ENCODE peak calls at places on chromosome 18, in seven cellular contexts. M, Z, Q, R, W, N and X are unnamed samples.

GRCh38 chr18:37282386-37283037 is 283.1 kb downstream of the CELF4 start:
- DNase-seq in M (no peak), Z (no peak), Q (no peak), R (no peak), W (no peak), N (no peak), X (no peak)

GRCh38 chr18:37385846-37386435 is 179.7 kb downstream of the CELF4 start:
- DNase-seq in M (peak; percentile 55), Z (no peak), Q (no peak), R (no peak), W (no peak), N (no peak), X (no peak)

GRCh38 chr18:24567199-24567598 is 106.8 kb downstream of the HRH4 start:
- DNase-seq in M (no peak), Z (no peak), Q (peak; percentile 73), R (no peak), W (no peak), N (peak; percentile 19), X (no peak)

GRCh38 chr18:78607221-78607620 is 372.4 kb upstream of the SALL3 start:
- DNase-seq in M (no peak), Z (no peak), Q (no peak), R (peak; percentile 63), W (no peak), N (no peak), X (no peak)

GRCh38 chr18:77144451-77145118 is 12.0 kb upstream of the MBP start:
- DNase-seq in M (no peak), Z (no peak), Q (no peak), R (no peak), W (no peak), N (no peak), X (no peak)

GRCh38 chr18:36809590-36810381 is 19.0 kb downstream of the TPGS2 start:
- DNase-seq in M (peak; percentile 81), Z (peak; percentile 47), Q (peak; percentile 48), R (no peak), W (peak; percentile 21), N (no peak), X (peak; percentile 57)

GRCh38 chr18:48149020-48149685 is 218.7 kb upstream of the SMAD2 start:
- DNase-seq in M (no peak), Z (no peak), Q (no peak), R (no peak), W (no peak), N (no peak), X (no peak)

GRCh38 chr18:74411475-74411874 is 45.6 kb downstream of the DIPK1C start:
- DNase-seq in M (no peak), Z (no peak), Q (no peak), R (no peak), W (no peak), N (no peak), X (no peak)

GRCh38 chr18:4068552-4069158 is 386.5 kb downstream of the DLGAP1 start:
- DNase-seq in M (peak; percentile 65), Z (no peak), Q (peak; percentile 23), R (peak; percentile 46), W (peak; percentile 14), N (no peak), X (peak; percentile 6)

GRCh38 chr18:41378628-41379027 is 576.4 kb upstream of the PIK3C3 start:
- DNase-seq in M (peak; percentile 83), Z (no peak), Q (peak; percentile 64), R (no peak), W (no peak), N (no peak), X (no peak)

GRCh38 chr18:6757966-6758365 is 28.4 kb downstream of the ARHGAP28 start:
- DNase-seq in M (no peak), Z (no peak), Q (no peak), R (no peak), W (no peak), N (peak; percentile 88), X (no peak)

GRCh38 chr18:986071-986470 is 81.4 kb downstream of the ADCYAP1 start:
- DNase-seq in M (no peak), Z (no peak), Q (no peak), R (no peak), W (no peak), N (no peak), X (no peak)

GRCh38 chr18:13834501-13835015 is 10.6 kb downstream of the MC5R start:
- DNase-seq in M (no peak), Z (no peak), Q (no peak), R (no peak), W (no peak), N (no peak), X (no peak)

GRCh38 chr18:24731158-24731557 is 270.7 kb downstream of the HRH4 start:
- DNase-seq in M (no peak), Z (no peak), Q (peak; percentile 78), R (no peak), W (peak; percentile 16), N (no peak), X (no peak)

GRCh38 chr18:68504441-68505221 is 210.3 kb downstream of the TMX3 start:
- DNase-seq in M (no peak), Z (no peak), Q (no peak), R (no peak), W (no peak), N (no peak), X (no peak)

GRCh38 chr18:13453714-13454113 is 235.2 kb downstream of the LDLRAD4 start:
- DNase-seq in M (no peak), Z (no peak), Q (no peak), R (peak; percentile 22), W (no peak), N (no peak), X (no peak)